ENCODE peak calls at places on chromosomes 4 and X, in seven cellular contexts. N is activated CD8-positive, alpha-beta memory T cell treated with anti-CD3 and anti-CD28 coated beads, Interleukin-2, amount 50 U/mL, for 48 hours; Y is NCI-H1694 treated with DMSO at 0.1 percent for 48 hours; K is GM13977; Q is anterior cingulate cortex; A is NCI-H2081; R is activated CD4-positive, alpha-beta memory T cell treated with anti-CD3 and anti-CD28 coated beads, Interleukin-2, amount 10 ng/mL, durations not matched to agents 7 days and 5 days. X is an unnamed sample.

GRCh38 chr4:154491341-154491679 is 289 bp downstream of the DCHS2 start:
- DNase-seq in N (peak), Y (no peak), K (no peak), Q (peak), A (no peak), R (no peak), X (no peak)

GRCh38 chr4:89751416-89751815 is 85.5 kb downstream of the SNCA start:
- DNase-seq in N (no peak), Y (no peak), K (no peak), Q (no peak), A (no peak), R (no peak), X (no peak)

GRCh38 chr4:189279188-189279587 is 661.5 kb upstream of the FRG1 start:
- DNase-seq in N (no peak), Y (no peak), K (no peak), Q (no peak), A (no peak), R (no peak), X (no peak)

GRCh38 chr4:121943941-121944340 is 7.9 kb downstream of the TRPC3 start:
- DNase-seq in N (no peak), Y (no peak), K (no peak), Q (no peak), A (no peak), R (no peak), X (no peak)

GRCh38 chrX:139113682-139114081 is 402.2 kb upstream of the FGF13 start:
- DNase-seq in N (no peak), Y (no peak), K (no peak), Q (no peak), A (no peak), R (no peak), X (no peak)

GRCh38 chr4:6878451-6879059 is 31.1 kb upstream of the TBC1D14 start:
- DNase-seq in N (no peak), Y (no peak), K (no peak), Q (no peak), A (no peak), R (no peak), X (no peak)

GRCh38 chrX:120750381-120750780 is 120.5 kb upstream of the C1GALT1C1 start:
- DNase-seq in N (no peak), Y (no peak), K (no peak), Q (no peak), A (no peak), R (no peak), X (no peak)

GRCh38 chr4:150145090-150145949 is 67.1 kb downstream of the DCLK2 start:
- DNase-seq in N (no peak), Y (no peak), K (no peak), Q (no peak), A (no peak), R (no peak), X (no peak)

GRCh38 chr4:128452415-128452814 is 164.8 kb upstream of the PGRMC2 start:
- DNase-seq in N (no peak), Y (no peak), K (no peak), Q (no peak), A (no peak), R (no peak), X (no peak)

GRCh38 chr4:153067376-153067775 is 131.3 kb downstream of the FHDC1 start:
- DNase-seq in N (no peak), Y (no peak), K (no peak), Q (no peak), A (no peak), R (no peak), X (no peak)